ENCODE peak calls at places on chromosomes 5 and 9, in ten cellular contexts. I is GM12892, X is lower leg skin, H is NB4, N is ovary, Y is right lobe of liver, E is adrenal gland, R is heart left ventricle, T is uterus, F is IMR-90. W is an unnamed sample.

GRCh38 chr5:39588176-39588575 is 163.4 kb upstream of the DAB2 start:
- DNase-seq in R (no peak), Y (no peak), F (no peak), X (no peak), N (no peak), H (no peak), E (no peak), I (no peak), T (no peak), W (no peak)

GRCh38 chr5:139388198-139388821 is 1.4 kb downstream of the MZB1 start:
- DNase-seq in E (peak; percentile 69), F (peak; percentile 20), X (peak; percentile 78), Y (no peak), N (no peak), H (peak; percentile 93), T (no peak), I (no peak), R (no peak), W (no peak)

GRCh38 chr5:62144395-62145022 is 161.5 kb upstream of the KIF2A start:
- DNase-seq in H (no peak), E (peak; percentile 9), X (no peak), F (no peak), I (no peak), R (no peak), N (no peak), T (no peak), Y (no peak), W (peak; percentile 49)

GRCh38 chr5:155103164-155103563 is 89.6 kb downstream of the KIF4B start:
- DNase-seq in F (peak; percentile 48), I (no peak), E (no peak), Y (no peak), X (no peak), R (no peak), H (no peak), T (no peak), N (no peak), W (no peak)

GRCh38 chr5:78467744-78468357 is 107.4 kb downstream of the SCAMP1 start:
- DNase-seq in I (no peak), E (no peak), F (peak; percentile 74), Y (no peak), H (peak; percentile 58), T (no peak), R (no peak), X (no peak), N (no peak), W (no peak)

GRCh38 chr9:131728961-131729360 is 10.9 kb downstream of the RAPGEF1 start:
- DNase-seq in R (no peak), X (no peak), I (no peak), H (peak; percentile 41), N (no peak), T (no peak), E (no peak), Y (no peak), F (no peak), W (peak; percentile 30)

GRCh38 chr9:109856785-109857184 is 76.8 kb downstream of the PALM2AKAP2 start:
- DNase-seq in I (no peak), R (peak; percentile 86), E (peak; percentile 19), F (peak; percentile 33), H (peak; percentile 4), Y (no peak), N (peak; percentile 74), X (no peak), T (peak; percentile 27), W (no peak)

GRCh38 chr5:18745988-18746615 is 1111.8 kb downstream of the TAF11L14 start:
- DNase-seq in I (peak; percentile 19), E (no peak), R (no peak), X (no peak), N (no peak), T (no peak), Y (peak; percentile 35), F (no peak), H (peak; percentile 92), W (no peak)

GRCh38 chr5:137838976-137839375 is 28.7 kb upstream of the MYOT start:
- DNase-seq in N (no peak), H (no peak), F (no peak), X (no peak), T (no peak), I (no peak), Y (no peak), R (no peak), E (no peak), W (no peak)

GRCh38 chr5:154378134-154378533 is 67.7 kb upstream of the SAP30L start:
- DNase-seq in Y (no peak), F (no peak), H (no peak), I (no peak), N (no peak), X (no peak), R (no peak), E (no peak), T (no peak), W (no peak)

GRCh38 chr9:121271368-121272351 is 3.7 kb downstream of the GSN start:
- DNase-seq in I (no peak), F (peak; percentile 87), X (peak; percentile 91), T (peak; percentile 45), E (no peak), R (peak; percentile 75), N (no peak), Y (no peak), H (peak; percentile 95), W (peak; percentile 72)

GRCh38 chr5:150658699-150659265 is 2.3 kb upstream of the MYOZ3 start:
- DNase-seq in I (no peak), R (no peak), T (peak; percentile 11), F (no peak), X (peak; percentile 53), H (no peak), Y (no peak), E (no peak), N (no peak), W (no peak)

DNA sequence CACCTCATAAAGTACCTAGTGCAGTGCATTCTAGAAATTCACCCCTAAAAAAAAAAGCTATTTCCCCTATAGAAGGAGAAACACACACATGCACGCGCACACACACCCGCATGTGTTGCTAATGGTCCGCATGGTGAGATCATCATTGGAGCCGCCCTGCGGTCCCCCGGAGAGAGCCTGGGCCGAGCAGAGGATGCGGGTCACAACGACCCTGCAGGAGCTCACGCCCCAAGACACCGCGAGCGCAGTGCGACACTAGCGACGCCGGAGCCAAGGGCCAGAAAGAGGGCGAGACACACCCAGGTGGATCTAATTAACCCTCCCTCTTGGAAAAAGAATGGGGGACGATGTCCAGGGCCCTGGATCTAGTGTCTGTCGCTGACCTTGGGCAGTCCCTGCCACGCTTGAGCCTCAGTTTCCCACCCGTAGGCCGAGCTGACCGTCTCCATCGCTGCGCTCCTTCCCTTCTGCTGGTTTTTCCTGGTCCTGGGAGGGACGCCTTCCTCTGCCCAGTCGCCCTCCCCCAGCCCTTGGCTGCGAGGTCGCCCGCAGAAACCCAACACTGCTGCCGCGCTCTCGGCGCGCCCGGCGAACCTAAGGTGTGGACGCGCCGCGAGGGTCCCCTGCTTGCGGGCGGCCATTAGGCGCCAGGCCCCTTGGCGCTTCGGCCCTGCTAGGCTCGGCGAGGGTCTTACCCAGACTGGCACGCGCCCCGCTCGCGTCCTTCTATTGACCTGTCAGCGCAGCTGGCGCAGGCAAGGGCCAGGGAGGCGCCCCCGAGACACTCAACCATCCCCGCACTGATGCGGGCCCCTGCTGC is 47.6 kb upstream of the RNF20 start:
- DNase-seq in Y (peak; percentile 29), R (peak; percentile 32), H (no peak), N (peak; percentile 67), E (peak; percentile 47), F (peak; percentile 41), I (no peak), X (peak; percentile 86), T (peak; percentile 37), W (no peak)
- TF ChIP-seq POLR2A in Y (no peak), R (no peak), H (no peak), N (peak; percentile 16), E (no peak), F (no peak), I (no peak), X (no peak), T (no peak), W (no peak)

GRCh38 chr9:17134843-17135577 is at the start of gene CNTLN:
- DNase-seq in X (peak; percentile 99), T (peak; percentile 95), E (peak; percentile 95), I (peak; percentile 44), R (peak; percentile 96), Y (peak; percentile 97), N (peak; percentile 100), F (peak; percentile 85), H (peak; percentile 97), W (peak; percentile 100)
- TF ChIP-seq POLR2A in X (no peak), T (peak; percentile 58), E (peak; percentile 30), I (peak; percentile 82), R (no peak), Y (peak; percentile 84), N (peak; percentile 58), F (peak; percentile 22), H (peak; percentile 96), W (peak; percentile 24)

DNA sequence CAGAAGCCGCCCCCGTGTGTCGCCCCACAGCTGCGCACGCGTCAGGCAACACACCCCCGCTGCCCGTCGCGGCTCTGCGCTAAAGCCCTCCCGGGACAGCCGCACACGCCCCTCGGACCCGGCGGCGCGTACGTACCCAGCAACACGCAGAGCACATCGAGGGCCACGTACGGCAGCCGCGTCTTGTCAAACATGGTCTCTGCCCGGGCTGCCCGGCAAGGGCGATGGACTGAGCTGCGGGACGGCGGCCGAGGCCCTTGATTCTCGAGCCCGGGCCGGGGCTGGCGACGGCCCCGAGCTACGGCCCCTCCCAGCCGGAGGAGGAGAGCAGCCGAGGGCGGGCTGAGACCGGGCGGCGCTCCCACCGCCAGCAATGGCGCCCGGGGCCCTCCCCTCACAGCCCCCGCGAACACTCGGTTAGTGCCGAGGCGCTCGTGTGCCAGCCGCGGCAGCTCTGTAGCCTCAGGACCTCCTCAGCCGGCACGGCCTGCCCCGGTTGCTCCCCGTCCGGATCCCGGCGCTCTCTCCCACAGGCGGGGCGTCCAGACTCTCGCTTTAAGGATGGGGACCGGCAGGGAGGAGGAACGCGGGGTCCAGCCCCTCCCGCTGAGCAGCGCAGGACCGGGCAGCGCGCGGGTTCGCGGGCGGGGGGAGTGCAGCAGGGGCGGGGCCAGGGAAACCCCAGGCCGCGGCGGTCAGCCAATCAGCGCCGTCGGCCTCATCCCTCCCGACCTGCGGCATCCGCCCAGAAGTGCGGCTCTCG is at the start of gene PLPP1:
- DNase-seq in N (peak; percentile 95), R (peak; percentile 95), I (peak; percentile 78), T (peak; percentile 92), F (peak; percentile 83), H (peak; percentile 81), X (peak; percentile 98), Y (peak; percentile 94), E (peak; percentile 93), W (peak; percentile 98)
- TF ChIP-seq POLR2A in N (peak; percentile 76), R (no peak), I (peak; percentile 50), T (peak; percentile 89), F (peak; percentile 72), H (no peak), X (peak; percentile 41), Y (peak; percentile 87), E (peak; percentile 81), W (peak; percentile 85)

GRCh38 chr5:10249948-10250803 is at the start of gene CCT5:
- DNase-seq in H (peak; percentile 99), R (peak; percentile 93), Y (peak; percentile 91), F (peak; percentile 99), X (peak; percentile 97), N (peak; percentile 93), E (peak; percentile 92), I (peak; percentile 78), T (peak; percentile 95), W (peak; percentile 93)
- TF ChIP-seq POLR2A in H (peak; percentile 99), R (no peak), Y (peak; percentile 43), F (peak; percentile 88), X (no peak), N (no peak), E (no peak), I (peak; percentile 89), T (no peak), W (peak; percentile 51)

W was measured in upper lobe of left lung.